ENCODE peak calls at places on chromosomes 1 and 21, in six cellular contexts. K, F, S, L, T and I are unnamed samples.

GRCh38 chr1:99681583-99681982 is 35.7 kb downstream of the PALMD start:
- DNase-seq in F (no peak), T (no peak), S (no peak), L (no peak), K (no peak), I (peak; percentile 30)

GRCh38 chr1:105632342-105633196 is 1423.9 kb upstream of the PRMT6 start:
- DNase-seq in K (no peak), F (no peak), S (no peak), L (no peak), T (no peak), I (no peak)

GRCh38 chr1:33244143-33244808 is 12.0 kb upstream of the ZNF362 start:
- DNase-seq in T (no peak), L (no peak), F (no peak), K (no peak), S (no peak), I (peak; percentile 70)

GRCh38 chr21:36321325-36322082 is 1.5 kb downstream of the MORC3 start:
- DNase-seq in T (no peak), L (no peak), F (no peak), S (peak; percentile 35), K (peak; percentile 15), I (peak; percentile 18)

GRCh38 chr1:169466259-169467230 is 19.2 kb downstream of the SLC19A2 start:
- DNase-seq in T (no peak), S (peak; percentile 52), L (no peak), F (no peak), K (no peak), I (no peak)

GRCh38 chr1:56376188-56376984 is 203.0 kb downstream of the PLPP3 start:
- DNase-seq in F (peak; percentile 71), T (no peak), L (no peak), K (no peak), S (peak; percentile 31), I (no peak)

GRCh38 chr1:69258842-69259241 is 308.9 kb upstream of the LRRC7 start:
- DNase-seq in F (no peak), L (no peak), T (no peak), S (no peak), K (no peak), I (no peak)

GRCh38 chr1:114632427-114632826 is 37.4 kb downstream of the DENND2C start:
- DNase-seq in F (no peak), T (no peak), K (no peak), L (no peak), S (no peak), I (no peak)

GRCh38 chr1:4053160-4053748 is 153.2 kb upstream of the C1orf174 start:
- DNase-seq in S (no peak), L (no peak), F (no peak), T (no peak), K (no peak), I (no peak)

GRCh38 chr1:155079487-155080249 is 1.0 kb downstream of the EFNA3 start:
- DNase-seq in S (no peak), K (no peak), T (no peak), F (no peak), L (no peak), I (peak; percentile 70)

GRCh38 chr1:147753084-147753483 is 7.3 kb downstream of the GJA5 start:
- DNase-seq in F (no peak), T (no peak), L (no peak), S (no peak), K (no peak), I (no peak)

GRCh38 chr1:242523968-242524570 is 428 bp downstream of the PLD5 start:
- DNase-seq in F (peak; percentile 59), S (no peak), T (peak; percentile 44), L (no peak), K (no peak), I (peak; percentile 88)

GRCh38 chr1:57637155-57637554 is 213.3 kb upstream of the DAB1 start:
- DNase-seq in L (no peak), F (no peak), S (peak; percentile 40), K (no peak), T (no peak), I (no peak)

GRCh38 chr1:183239793-183240625 is 53.9 kb downstream of the LAMC2 start:
- DNase-seq in T (no peak), L (no peak), F (no peak), K (no peak), S (no peak), I (no peak)

GRCh38 chr1:10195570-10195969 is 14.8 kb upstream of the KIF1B start:
- DNase-seq in T (no peak), L (no peak), F (no peak), S (peak; percentile 66), K (no peak), I (no peak)

GRCh38 chr1:55893155-55893554 is 678.0 kb upstream of the USP24 start:
- DNase-seq in T (no peak), K (no peak), S (peak; percentile 61), F (no peak), L (no peak), I (no peak)

GRCh38 chr1:32828341-32828740 is 10.9 kb downstream of the S100PBP start:
- DNase-seq in K (no peak), S (peak; percentile 28), L (no peak), F (no peak), T (no peak), I (no peak)

GRCh38 chr1:243474384-243474851 is 218.6 kb downstream of the SDCCAG8 start:
- DNase-seq in L (no peak), T (no peak), K (no peak), F (no peak), S (no peak), I (no peak)

GRCh38 chr1:20840731-20841130 is 53.6 kb upstream of the HP1BP3 start:
- DNase-seq in F (no peak), T (no peak), K (no peak), L (no peak), S (no peak), I (no peak)

GRCh38 chr1:19448491-19449439 is 36.6 kb downstream of the CAPZB start:
- DNase-seq in T (peak; percentile 60), F (peak; percentile 65), S (peak; percentile 93), L (peak; percentile 53), K (no peak), I (no peak)

GRCh38 chr1:46199233-46199749 is 1.1 kb upstream of the POMGNT1 start:
- DNase-seq in F (no peak), T (no peak), L (no peak), K (no peak), S (no peak), I (no peak)

DNA sequence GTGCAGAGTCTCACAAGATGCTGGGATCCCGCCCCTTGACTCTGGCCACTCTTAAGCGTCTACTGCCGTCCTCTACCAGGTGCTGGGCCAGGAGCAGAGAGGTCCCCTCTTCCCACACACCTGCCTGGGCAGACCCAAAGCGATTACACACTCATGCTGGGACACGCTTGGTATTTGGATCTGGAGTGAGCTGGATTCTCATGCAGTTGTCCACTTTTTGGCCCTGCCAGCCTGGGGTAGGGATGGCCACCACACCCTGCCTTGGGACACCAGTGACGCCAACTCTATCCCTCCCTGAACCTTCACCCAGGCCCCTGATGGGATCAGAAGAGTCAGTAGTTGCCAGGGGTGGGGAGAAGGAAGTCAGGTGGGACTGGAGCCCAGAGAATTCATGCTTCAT is 28.6 kb downstream of the ITPKB start:
- DNase-seq in K (no peak), F (no peak), L (no peak), T (no peak), S (no peak), I (no peak)
- H3K4me1 ChIP-seq in K (peaks cover 60% of the 10 kb centered on the region), F (peaks cover 18% of the 10 kb centered on the region), L (no peaks in the 10 kb centered on the region), T (peaks cover 57% of the 10 kb centered on the region), S (peaks cover 14% of the 10 kb centered on the region), I (peaks cover 7% of the 10 kb centered on the region)

DNA sequence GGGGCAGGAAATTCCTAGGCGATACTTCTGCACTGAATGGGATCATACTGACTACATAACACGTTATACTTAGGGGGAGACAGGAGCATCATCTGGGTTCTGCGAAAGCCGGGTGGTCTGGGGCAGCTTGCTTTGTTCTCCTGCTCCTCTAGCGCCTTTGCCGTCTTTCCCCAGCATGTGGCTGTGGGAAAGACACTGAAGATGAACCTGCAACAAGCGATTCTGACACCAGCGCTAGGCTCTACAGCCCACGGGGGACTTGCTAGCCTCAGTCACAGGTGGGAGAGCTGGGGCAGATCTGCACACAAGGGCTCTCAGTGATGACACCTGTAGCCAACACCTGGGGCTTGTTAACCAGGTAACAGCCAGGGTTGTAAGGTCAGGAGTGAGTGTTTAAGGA is 51.8 kb downstream of the CD46 start:
- DNase-seq in T (no peak), F (no peak), K (no peak), L (peak; percentile 26), S (no peak), I (no peak)
- H3K36me3 ChIP-seq in T (peaks cover 94% of the 10 kb centered on the region), F (no peaks in the 10 kb centered on the region), K (peaks cover 36% of the 10 kb centered on the region), L (peaks cover 39% of the 10 kb centered on the region), S (peaks cover 20% of the 10 kb centered on the region), I (peaks cover 37% of the 10 kb centered on the region)

DNA sequence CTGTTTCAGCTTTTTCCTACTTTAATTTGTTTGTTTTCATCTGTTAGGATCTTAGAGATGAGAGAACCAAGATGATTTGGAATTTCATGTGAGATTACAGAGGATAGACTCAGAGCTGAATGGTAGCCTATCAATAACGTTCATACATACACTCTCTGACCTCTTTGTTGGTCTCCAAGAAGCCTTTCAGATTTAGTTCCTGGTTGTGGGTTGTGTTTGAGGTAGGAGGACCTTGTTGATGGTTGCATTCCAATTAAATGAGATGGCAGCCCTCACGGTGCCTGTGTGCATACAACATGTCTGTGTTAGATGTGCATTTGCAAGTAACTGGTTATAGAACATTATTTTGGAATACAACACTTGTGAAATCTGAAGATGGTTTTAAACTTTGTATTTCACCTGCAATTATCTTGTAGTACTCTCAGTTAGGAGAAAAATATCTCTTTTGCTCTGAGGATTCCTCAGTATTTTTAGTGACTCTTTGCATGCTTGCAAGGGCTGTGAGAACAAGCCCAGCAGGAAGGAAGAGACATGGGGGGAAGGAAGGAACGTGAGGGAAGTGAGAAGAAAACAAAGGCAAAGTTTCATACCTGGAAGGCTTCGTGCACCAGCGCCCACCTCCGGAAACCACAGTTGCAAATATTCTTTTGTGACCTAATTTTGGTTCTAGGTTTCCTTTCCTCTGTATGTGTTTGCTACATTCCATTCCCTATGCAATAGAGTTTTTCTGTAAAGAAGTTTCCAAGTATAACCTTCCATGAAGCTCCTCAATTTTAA is 291.8 kb downstream of the DISC1 start:
- DNase-seq in T (no peak), L (no peak), K (peak; percentile 38), F (no peak), S (peak; percentile 78), I (no peak)
- H3K4me1 ChIP-seq in T (peaks cover 7% of the 10 kb centered on the region), L (peaks cover 13% of the 10 kb centered on the region), K (peaks cover 57% of the 10 kb centered on the region), F (no peaks in the 10 kb centered on the region), S (peaks cover 10% of the 10 kb centered on the region), I (no peaks in the 10 kb centered on the region)

DNA sequence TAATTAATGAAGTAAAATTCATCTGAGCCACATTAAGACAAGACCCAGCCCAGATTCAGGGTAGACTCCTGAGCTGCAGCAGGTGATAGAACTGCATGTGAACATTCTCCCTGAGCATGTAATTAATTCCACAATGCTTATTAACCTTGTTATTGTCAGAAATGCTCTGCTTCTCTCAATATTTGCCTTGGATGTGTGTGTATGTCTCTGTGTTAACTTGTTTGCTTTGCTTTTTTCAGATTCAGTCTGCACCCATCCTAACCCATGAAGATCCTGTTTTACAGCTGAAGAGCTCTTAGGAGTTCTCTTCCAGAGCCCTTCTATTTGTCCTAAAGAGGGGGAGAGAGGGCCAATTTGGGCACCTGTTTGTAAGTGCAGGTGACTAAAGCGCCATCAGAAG is 143.2 kb upstream of the BMP8A start:
- DNase-seq in T (no peak), F (no peak), S (no peak), L (no peak), K (no peak), I (no peak)
- H3K36me3 ChIP-seq in T (peaks cover 99% of the 10 kb centered on the region), F (no peaks in the 10 kb centered on the region), S (peaks cover 56% of the 10 kb centered on the region), L (peaks cover 43% of the 10 kb centered on the region), K (peaks cover 29% of the 10 kb centered on the region), I (peaks cover 2% of the 10 kb centered on the region)